ENCODE peak calls at places on chromosome 13, in seven cellular contexts. A is body of pancreas, S is right lobe of liver, I is heart left ventricle, T is ovary, U is breast epithelium, M is sigmoid colon. D is an unnamed sample.

GRCh38 chr13:23467048-23467931 is 33.8 kb upstream of the SACS start:
- DNase-seq in S (no peak), A (no peak), T (peak), I (peak), M (no peak), U (no peak), D (peak)

GRCh38 chr13:51550151-51550550 is 34.1 kb upstream of the WDFY2 start:
- DNase-seq in S (no peak), M (no peak), T (no peak), I (no peak), A (no peak), U (no peak), D (no peak)

GRCh38 chr13:90396266-90396665 is 951.2 kb upstream of the MIR17HG start:
- DNase-seq in A (no peak), M (no peak), U (no peak), I (no peak), S (no peak), T (no peak), D (no peak)

GRCh38 chr13:76934671-76935070 is 13.6 kb upstream of the ACOD1 start:
- DNase-seq in M (no peak), I (no peak), S (no peak), U (no peak), A (no peak), T (no peak), D (no peak)

GRCh38 chr13:102141625-102142472 is 260.0 kb downstream of the FGF14 start:
- DNase-seq in A (no peak), I (no peak), M (no peak), T (no peak), U (no peak), S (no peak), D (no peak)

GRCh38 chr13:45121421-45121820 is 1.1 kb downstream of the GTF2F2 start:
- DNase-seq in I (no peak), A (no peak), U (no peak), S (no peak), T (no peak), M (no peak), D (no peak)

GRCh38 chr13:60311527-60311926 is 85.5 kb upstream of the TDRD3 start:
- DNase-seq in T (no peak), A (no peak), U (no peak), S (no peak), I (no peak), M (no peak), D (no peak)

GRCh38 chr13:72164811-72165210 is 297.8 kb upstream of the DACH1 start:
- DNase-seq in A (no peak), U (no peak), M (no peak), T (no peak), I (no peak), S (no peak), D (no peak)

DNA sequence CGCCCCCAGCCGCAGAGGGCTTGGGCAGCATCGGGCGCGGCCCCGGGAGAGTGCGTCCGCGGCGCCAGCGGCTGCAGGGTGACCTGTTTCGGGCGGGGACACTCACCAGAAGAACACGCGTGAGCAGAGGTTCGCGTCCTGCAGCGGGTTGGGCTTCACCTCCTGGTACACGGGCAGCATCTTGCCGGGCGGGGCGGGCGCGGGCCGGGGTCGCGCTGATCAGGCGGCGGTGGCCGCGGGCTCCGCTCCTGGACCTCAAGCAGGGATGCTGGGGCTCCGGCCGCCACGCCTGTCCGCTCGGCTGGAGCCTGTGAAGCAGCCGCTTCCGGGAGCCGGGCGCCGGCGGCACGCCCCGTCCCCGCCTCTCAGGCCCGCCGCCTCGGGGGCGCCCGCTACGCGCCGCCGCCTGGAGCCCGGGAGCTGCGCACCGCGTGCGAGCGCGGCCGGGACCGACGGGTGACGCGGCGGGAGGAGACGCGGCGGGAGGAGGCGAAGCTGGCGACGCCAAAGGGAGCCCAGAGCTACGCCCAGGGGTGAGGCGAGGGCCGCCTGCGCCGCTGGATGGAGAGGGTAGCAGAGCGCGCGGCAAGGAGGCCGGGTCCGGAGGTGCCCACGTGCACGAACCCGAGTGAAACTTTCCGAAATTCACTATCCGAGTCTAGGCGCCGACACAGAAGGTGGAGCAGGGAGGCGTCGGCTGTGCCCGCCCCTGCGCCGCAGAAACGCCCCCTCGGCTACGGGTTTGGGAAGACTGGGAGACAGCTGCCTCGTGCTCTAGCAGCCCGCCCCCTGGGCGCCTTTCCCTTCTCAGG is at the start of gene ABCC4:
- DNase-seq in M (peak), T (peak), A (peak), I (peak), S (peak), U (no peak), D (peak)
- TF ChIP-seq POLR2A in M (no peak), T (no peak), A (no peak), I (no peak), S (peak), U (no peak), D (no peak)

GRCh38 chr13:113731192-113732175 is 27.5 kb upstream of the TMEM255B start:
- DNase-seq in T (no peak), I (no peak), M (no peak), A (no peak), U (no peak), S (peak), D (no peak)

GRCh38 chr13:113728571-113729054 is 30.4 kb upstream of the TMEM255B start:
- DNase-seq in T (no peak), M (no peak), S (peak), A (no peak), I (no peak), U (no peak), D (no peak)

GRCh38 chr13:113730831-113731191 is 28.2 kb upstream of the TMEM255B start:
- DNase-seq in M (no peak), A (no peak), I (no peak), U (no peak), T (no peak), S (no peak), D (no peak)

GRCh38 chr13:113729329-113730019 is 29.6 kb upstream of the TMEM255B start:
- DNase-seq in U (no peak), T (no peak), I (peak), A (no peak), M (no peak), S (peak), D (no peak)

GRCh38 chr13:113730145-113730750 is 28.8 kb upstream of the TMEM255B start:
- DNase-seq in S (peak), U (no peak), M (no peak), A (no peak), I (no peak), T (no peak), D (no peak)
- TF ChIP-seq POLR2A in S (no peak), U (no peak), M (no peak), A (no peak), I (no peak), T (no peak), D (no peak)

DNA sequence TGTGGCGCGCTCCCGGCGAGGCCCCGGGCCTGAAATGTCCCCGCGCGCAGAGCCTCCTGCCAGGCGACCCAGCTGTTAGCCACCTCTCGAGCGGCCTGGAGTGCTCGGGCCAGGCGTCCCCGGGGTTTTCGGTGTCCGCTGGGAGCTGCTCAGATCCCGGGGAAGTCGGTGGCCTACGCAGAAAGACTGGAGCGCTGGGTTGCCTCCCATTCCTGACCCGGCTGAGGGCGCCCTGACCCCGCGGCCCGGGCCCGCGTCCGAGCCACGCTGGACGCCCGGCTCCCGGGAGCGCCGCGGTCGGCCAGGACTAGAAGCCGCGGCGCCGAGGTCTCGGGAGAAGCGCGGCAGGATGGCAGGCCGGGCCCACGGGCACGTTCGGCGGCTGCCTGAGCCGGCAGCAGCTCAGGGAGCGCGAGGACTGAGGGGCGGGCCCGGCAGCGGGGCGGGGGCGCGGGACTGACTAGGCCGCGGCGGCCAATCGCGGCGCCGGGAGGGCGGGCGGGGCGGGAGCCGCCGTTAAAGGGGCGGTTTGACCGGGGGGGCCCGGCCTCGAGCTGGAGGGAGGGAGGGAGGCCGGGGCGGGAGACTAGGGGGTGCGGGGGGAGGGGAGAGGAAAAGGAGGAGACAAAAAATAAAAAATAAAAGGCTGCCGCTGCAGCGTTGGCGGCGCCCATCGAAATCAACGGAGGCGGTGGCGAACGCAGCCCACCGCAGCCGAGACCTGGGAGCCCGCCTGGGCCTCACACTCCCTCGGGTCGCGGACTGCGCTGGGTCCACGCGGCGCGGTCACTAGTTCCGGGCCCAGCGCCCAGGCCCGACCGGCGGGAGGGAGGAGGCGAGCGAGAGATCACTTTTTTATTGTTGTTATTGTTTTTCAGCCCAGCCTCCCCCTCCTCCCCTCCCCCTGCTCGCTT is 1.1 kb upstream of the ZIC2 start:
- DNase-seq in S (peak), I (peak), T (peak), M (no peak), A (peak), U (no peak), D (peak)
- TF ChIP-seq POLR2A in S (no peak), I (no peak), T (no peak), M (no peak), A (no peak), U (no peak), D (no peak)

GRCh38 chr13:40664100-40665060 is 2.1 kb downstream of the FOXO1 start:
- DNase-seq in M (peak), I (peak), T (peak), S (peak), U (peak), A (peak), D (peak)
- TF ChIP-seq POLR2A in M (no peak), I (peak), T (no peak), S (peak), U (peak), A (peak), D (no peak)

GRCh38 chr13:43880451-43880850 is 747 bp downstream of the LACC1 start:
- DNase-seq in M (no peak), I (no peak), U (no peak), T (no peak), A (no peak), S (no peak), D (no peak)

GRCh38 chr13:43880930-43881329 is 1.2 kb downstream of the LACC1 start:
- DNase-seq in T (no peak), U (no peak), S (no peak), I (no peak), M (no peak), A (no peak), D (peak)

GRCh38 chr13:43877788-43878187 is 1.8 kb downstream of the CCDC122 start:
- DNase-seq in M (no peak), A (no peak), S (no peak), T (no peak), I (no peak), U (no peak), D (no peak)

GRCh38 chr13:43878897-43879322 is 630 bp downstream of the CCDC122 start:
- DNase-seq in T (peak), A (peak), U (peak), S (peak), I (peak), M (peak), D (peak)

DNA sequence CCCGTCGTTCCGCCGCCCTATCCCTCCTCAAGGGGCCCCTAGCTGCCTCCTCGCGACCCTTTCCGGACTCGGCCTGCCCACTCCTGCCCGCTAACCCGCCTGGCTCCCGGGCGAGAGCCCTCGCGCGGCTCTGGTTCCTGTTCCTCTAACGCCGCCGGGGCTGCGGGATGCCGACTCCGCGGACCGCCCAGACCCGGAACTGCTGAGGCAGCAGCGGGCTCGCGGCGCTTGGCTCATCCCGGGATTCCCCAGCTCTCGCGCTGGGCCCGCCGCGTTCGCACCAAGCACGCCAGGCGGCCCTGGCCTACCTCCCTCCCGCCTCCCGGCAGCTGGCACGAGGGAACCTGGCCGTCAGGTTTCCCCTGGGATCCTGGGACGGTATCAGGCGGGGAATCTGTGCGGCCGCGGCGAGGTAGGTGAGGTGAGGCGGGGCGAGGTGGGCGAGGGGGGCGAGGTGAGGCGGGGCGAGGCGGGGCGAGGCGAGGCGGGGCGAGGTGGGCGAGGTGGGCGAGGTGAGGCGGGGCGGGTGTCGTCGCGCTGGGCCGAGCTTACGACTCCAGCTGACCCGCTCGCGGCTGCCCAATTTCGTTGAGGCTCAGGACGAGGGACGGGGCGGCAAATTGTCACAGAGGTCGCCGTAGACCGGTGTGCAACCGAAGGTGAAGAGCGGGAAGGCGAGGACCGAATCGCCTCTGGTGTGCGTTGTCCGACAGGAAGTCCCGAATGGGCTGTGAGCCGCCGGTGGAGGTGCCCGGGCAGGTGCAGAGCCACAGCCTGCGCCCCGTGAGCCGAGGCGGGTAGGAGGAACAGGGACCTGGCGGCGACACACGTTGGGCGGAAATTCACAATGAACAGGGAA is at the start of the genes CCDC122 and LACC1:
- DNase-seq in S (peak), I (peak), U (peak), A (peak), T (peak), M (peak), D (peak)
- TF ChIP-seq POLR2A in S (peak), I (no peak), U (peak), A (peak), T (peak), M (peak), D (peak)

GRCh38 chr13:110715395-110716234 is 2.1 kb downstream of the ING1 start:
- DNase-seq in M (peak), T (peak), A (peak), S (peak), U (peak), I (peak), D (peak)

GRCh38 chr13:110713981-110714797 is 689 bp downstream of the ING1 start:
- DNase-seq in S (peak), A (peak), I (peak), M (peak), U (peak), T (peak), D (peak)

GRCh38 chr13:110713642-110713952 is at the start of gene ING1:
- DNase-seq in S (no peak), T (no peak), I (no peak), U (no peak), A (no peak), M (no peak), D (no peak)

GRCh38 chr13:110716235-110716505 is 2.7 kb downstream of the ING1 start:
- DNase-seq in U (no peak), S (peak), A (peak), M (peak), T (no peak), I (no peak), D (no peak)

GRCh38 chr13:110714798-110715394 is 1.4 kb downstream of the ING1 start:
- DNase-seq in M (peak), I (peak), S (peak), T (peak), A (peak), U (peak), D (peak)
- TF ChIP-seq POLR2A in M (peak), I (peak), S (peak), T (peak), A (peak), U (peak), D (peak)